ENCODE peak calls at places on chromosomes 1 and 21, in six cellular contexts. O is sigmoid colon, W is cardiac fibroblast, L is astrocyte of the spinal cord, A is Peyer's patch, T is pancreas. P is an unnamed sample.

GRCh38 chr1:32215629-32216505 is 6.3 kb downstream of the TMEM234 start:
- DNase-seq in O (no peak), W (peak), L (peak), A (peak), T (no peak), P (peak)

GRCh38 chr1:214718724-214719123 is 115.7 kb downstream of the CENPF start:
- DNase-seq in O (no peak), W (peak), L (peak), A (no peak), T (no peak), P (peak)

GRCh38 chr1:6109688-6110087 is 64.0 kb downstream of the KCNAB2 start:
- DNase-seq in O (peak), W (no peak), L (no peak), A (no peak), T (peak), P (no peak)

GRCh38 chr1:91683598-91683951 is 182.9 kb downstream of the CDC7 start:
- DNase-seq in O (no peak), W (no peak), L (no peak), A (peak), T (peak), P (peak)

GRCh38 chr1:16178596-16179497 is 23.0 kb upstream of the EPHA2 start:
- DNase-seq in O (no peak), W (no peak), L (no peak), A (no peak), T (no peak), P (no peak)

GRCh38 chr1:32876341-32877210 is 5.9 kb upstream of the FNDC5 start:
- DNase-seq in O (no peak), W (peak), L (peak), A (peak), T (peak), P (peak)

GRCh38 chr1:55062801-55063561 is 23.6 kb downstream of the PCSK9 start:
- DNase-seq in O (no peak), W (no peak), L (no peak), A (no peak), T (peak), P (no peak)

GRCh38 chr1:172185206-172185605 is 235.3 kb upstream of the C1orf105 start:
- DNase-seq in O (no peak), W (no peak), L (peak), A (no peak), T (no peak), P (peak)

GRCh38 chr1:114152211-114153050 is 1.2 kb downstream of the SYT6 start:
- DNase-seq in O (peak), W (peak), L (peak), A (no peak), T (peak), P (peak)

GRCh38 chr1:61079898-61080336 is 2.4 kb upstream of the NFIA start:
- DNase-seq in O (peak), W (peak), L (peak), A (peak), T (peak), P (peak)

GRCh38 chr1:212862111-212862690 is 4.1 kb downstream of the FLVCR1 start:
- DNase-seq in O (no peak), W (no peak), L (no peak), A (no peak), T (no peak), P (no peak)

GRCh38 chr1:46467183-46467504 is 22.5 kb upstream of the DMBX1 start:
- DNase-seq in O (no peak), W (no peak), L (no peak), A (no peak), T (no peak), P (no peak)

GRCh38 chr1:224759570-224760562 is 143.7 kb downstream of the CNIH3 start:
- DNase-seq in O (no peak), W (peak), L (no peak), A (no peak), T (no peak), P (peak)

GRCh38 chr1:37717631-37718030 is 25.3 kb downstream of the CDCA8 start:
- DNase-seq in O (no peak), W (no peak), L (no peak), A (no peak), T (no peak), P (no peak)

GRCh38 chr1:248841702-248842395 is 3.8 kb downstream of the ZNF672 start:
- DNase-seq in O (no peak), W (peak), L (peak), A (peak), T (no peak), P (peak)

GRCh38 chr1:168348146-168348709 is 67.6 kb downstream of the TBX19 start:
- DNase-seq in O (no peak), W (no peak), L (peak), A (no peak), T (no peak), P (no peak)

GRCh38 chr1:27522860-27523665 is 33.1 kb upstream of the WASF2 start:
- DNase-seq in O (no peak), W (peak), L (no peak), A (no peak), T (no peak), P (peak)

GRCh38 chr1:212665241-212666115 is 34.2 kb downstream of the BATF3 start:
- DNase-seq in O (peak), W (peak), L (peak), A (peak), T (peak), P (peak)

GRCh38 chr21:44762221-44763049 is 39.2 kb downstream of the UBE2G2 start:
- DNase-seq in O (no peak), W (no peak), L (no peak), A (no peak), T (no peak), P (no peak)

GRCh38 chr1:38028105-38028591 is 15.6 kb downstream of the UTP11 start:
- DNase-seq in O (no peak), W (no peak), L (no peak), A (no peak), T (no peak), P (no peak)

GRCh38 chr21:43361493-43362296 is 65.2 kb downstream of the SIK1 start:
- DNase-seq in O (peak), W (no peak), L (peak), A (peak), T (peak), P (no peak)

GRCh38 chr1:204357551-204357950 is 2.2 kb downstream of the PLEKHA6 start:
- DNase-seq in O (no peak), W (peak), L (no peak), A (no peak), T (no peak), P (peak)

GRCh38 chr1:204359474-204360255 is at the start of gene PLEKHA6:
- DNase-seq in O (peak), W (peak), L (no peak), A (no peak), T (peak), P (peak)

GRCh38 chr1:204358145-204358544 is 1.6 kb downstream of the PLEKHA6 start:
- DNase-seq in O (no peak), W (no peak), L (no peak), A (no peak), T (no peak), P (no peak)

GRCh38 chr1:204359131-204359473 is 627 bp downstream of the PLEKHA6 start:
- DNase-seq in O (peak), W (no peak), L (no peak), A (no peak), T (no peak), P (no peak)

DNA sequence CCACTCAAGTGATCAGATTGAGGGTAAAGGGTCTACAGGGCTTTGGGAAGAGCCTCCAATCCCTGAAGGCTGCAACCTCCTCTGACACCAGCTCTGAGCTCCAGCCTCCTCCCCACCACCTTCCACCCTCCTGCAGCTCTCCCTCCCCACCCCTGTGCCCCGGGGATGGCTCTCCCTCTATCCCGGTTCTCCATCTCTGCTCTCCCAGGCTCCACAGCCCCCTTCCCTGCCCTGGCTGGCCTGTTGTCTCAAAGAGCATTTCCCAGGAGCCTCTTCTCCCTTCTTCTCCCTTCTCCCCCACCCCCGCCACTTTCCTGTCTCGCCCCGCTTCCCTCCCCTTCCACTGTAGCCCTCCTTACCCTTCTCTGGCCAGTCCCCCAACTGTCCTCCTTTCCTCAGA is 1.1 kb downstream of the PLEKHA6 start:
- DNase-seq in O (peak), W (no peak), L (no peak), A (no peak), T (no peak), P (no peak)
- H3K4me3 ChIP-seq in O (no peak), W (no peak), L (no peak), A (no peak), T (no peak), P (no peak)

DNA sequence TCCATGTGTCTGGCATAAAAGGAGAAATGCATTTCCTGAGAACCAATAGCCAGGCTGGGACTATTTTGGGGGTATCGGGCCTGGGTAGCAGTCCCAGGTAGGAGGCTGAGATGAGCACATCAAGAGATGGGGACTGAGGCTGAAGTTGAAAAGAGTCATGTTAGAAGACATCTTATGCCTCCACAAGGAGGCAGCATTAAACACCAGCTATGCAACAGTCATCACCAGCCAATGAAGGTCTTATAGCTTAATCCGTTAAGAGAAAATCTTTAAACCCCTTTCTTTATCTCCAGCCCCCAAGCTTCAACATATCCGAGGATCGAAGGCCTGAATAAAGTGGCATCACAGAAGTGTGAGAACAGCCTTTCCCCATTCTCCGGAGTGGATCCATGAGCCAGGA is 640.7 kb upstream of the PTBP2 start:
- DNase-seq in O (no peak), W (peak), L (peak), A (no peak), T (no peak), P (peak)
- TF ChIP-seq CTCF in O (no peak), W (no peak), L (peak), A (no peak), T (no peak), P (no peak)

GRCh38 chr1:223363057-223363855 is 720 bp downstream of the SUSD4 start:
- DNase-seq in O (no peak), W (peak), L (peak), A (no peak), T (peak), P (peak)

GRCh38 chr1:223363856-223364684 is at the start of gene SUSD4:
- DNase-seq in O (no peak), W (no peak), L (no peak), A (peak), T (peak), P (no peak)

GRCh38 chr1:223364685-223365382 is 858 bp upstream of the SUSD4 start:
- DNase-seq in O (no peak), W (no peak), L (no peak), A (no peak), T (peak), P (no peak)
- H3K4me3 ChIP-seq in O (peak), W (no peak), L (no peak), A (peak), T (peak), P (no peak)

GRCh38 chr1:85240174-85240601 is 19.3 kb downstream of the C1orf52 start:
- DNase-seq in O (no peak), W (peak), L (no peak), A (no peak), T (no peak), P (peak)
- TF ChIP-seq CTCF in O (peak), W (peak), L (peak), A (peak), T (no peak), P (peak)